ENCODE peak calls at places on chromosome 11, in six cellular contexts. C is mammary epithelial cell; D is GM23248; G is DMS153; H is T-helper 17 cell; F is activated CD8-positive, alpha-beta memory T cell treated with anti-CD3 and anti-CD28 coated beads, Interleukin-2, amount 10 ng/mL, durations not matched to agents 7 days and 5 days. J is an unnamed sample.

GRCh38 chr11:94507485-94507884 is 4.8 kb upstream of the C11orf97 start:
- DNase-seq in G (no peak), C (peak), H (no peak), F (no peak), D (peak), J (no peak)

GRCh38 chr11:116927163-116927772 is 89.8 kb upstream of the APOA1 start:
- DNase-seq in G (no peak), D (peak), F (peak), C (no peak), H (no peak), J (no peak)

GRCh38 chr11:13952668-13953067 is 9.9 kb upstream of the SPON1 start:
- DNase-seq in G (no peak), C (no peak), D (no peak), F (no peak), H (no peak), J (no peak)

GRCh38 chr11:44319170-44319551 is 9.2 kb upstream of the ALX4 start:
- DNase-seq in F (no peak), H (no peak), C (no peak), G (no peak), D (no peak), J (no peak)

GRCh38 chr11:103700605-103701004 is 335.8 kb upstream of the DDI1 start:
- DNase-seq in G (no peak), C (peak), F (no peak), D (peak), H (no peak), J (peak)

GRCh38 chr11:33500331-33500730 is 200.3 kb downstream of the C11orf91 start:
- DNase-seq in D (peak), G (no peak), C (no peak), H (no peak), F (no peak), J (no peak)

GRCh38 chr11:69326622-69327219 is 32.8 kb downstream of the MYEOV start:
- DNase-seq in H (no peak), G (no peak), F (peak), D (no peak), C (no peak), J (no peak)

GRCh38 chr11:119974467-119974866 is 163.4 kb downstream of the TRIM29 start:
- DNase-seq in F (no peak), H (no peak), D (no peak), C (no peak), G (no peak), J (no peak)

GRCh38 chr11:119373917-119374631 is 7.4 kb downstream of the USP2 start:
- DNase-seq in C (peak), F (no peak), H (no peak), D (peak), G (peak), J (peak)

GRCh38 chr11:64856382-64857227 is 12.2 kb upstream of the CDC42BPG start:
- DNase-seq in H (no peak), G (no peak), C (peak), F (peak), D (peak), J (peak)

GRCh38 chr11:68413591-68413999 is 47.0 kb upstream of the PPP6R3 start:
- DNase-seq in G (no peak), H (no peak), D (no peak), F (no peak), C (no peak), J (no peak)

GRCh38 chr11:2552202-2552601 is 107.4 kb downstream of the KCNQ1 start:
- DNase-seq in H (no peak), C (no peak), D (no peak), F (no peak), G (no peak), J (no peak)

GRCh38 chr11:46300270-46300669 is 22.8 kb downstream of the CREB3L1 start:
- DNase-seq in F (no peak), H (no peak), D (no peak), G (no peak), C (peak), J (no peak)

GRCh38 chr11:73273246-73273890 is 1.2 kb downstream of the P2RY6 start:
- DNase-seq in H (no peak), F (no peak), C (no peak), G (no peak), D (no peak), J (no peak)

GRCh38 chr11:33329705-33330329 is 72.6 kb downstream of the HIPK3 start:
- DNase-seq in H (no peak), D (peak), C (peak), F (peak), G (peak), J (peak)

GRCh38 chr11:88398372-88399140 is 61.0 kb upstream of the CTSC start:
- DNase-seq in G (no peak), H (no peak), C (peak), F (no peak), D (peak), J (peak)

GRCh38 chr11:126862664-126863247 is 137.8 kb downstream of the KIRREL3 start:
- DNase-seq in D (no peak), C (no peak), H (no peak), F (no peak), G (peak), J (no peak)

J was measured in AG20443.